ENCODE peak calls at places on chromosome 5, in seven cellular contexts. C is H9, O is mesendoderm, F is IMR-90, G is trophoblast cell, I is mesenchymal stem cell, L is H1. H is an unnamed sample.
A peak's percentile ranks its signal among the peaks of the same experiment; 100 is the strongest.

GRCh38 chr5:56538580-56538979 is 276.8 kb upstream of the MAP3K1 start:
- DNase-seq in G (no peak), F (no peak), C (no peak), I (no peak), L (no peak), O (no peak), H (no peak)

GRCh38 chr5:169218176-169218575 is 82.8 kb downstream of the SLIT3 start:
- DNase-seq in O (peak; percentile 48), G (no peak), F (no peak), C (no peak), L (no peak), I (no peak), H (no peak)

GRCh38 chr5:170572453-170572852 is 68.6 kb downstream of the KCNIP1 start:
- DNase-seq in O (no peak), G (no peak), C (no peak), I (no peak), F (no peak), L (no peak), H (no peak)

GRCh38 chr5:170070556-170071412 is 34.9 kb upstream of the FOXI1 start:
- DNase-seq in L (peak; percentile 90), C (peak; percentile 69), I (peak; percentile 46), O (peak; percentile 59), G (no peak), F (peak; percentile 45), H (peak; percentile 32)

GRCh38 chr5:37615184-37615583 is 224.7 kb downstream of the GDNF start:
- DNase-seq in F (peak; percentile 86), G (peak; percentile 37), L (no peak), I (peak; percentile 75), C (no peak), O (no peak), H (no peak)

GRCh38 chr5:168261212-168261575 is 30.3 kb upstream of the WWC1 start:
- DNase-seq in O (no peak), F (no peak), L (no peak), C (no peak), G (no peak), I (no peak), H (no peak)

GRCh38 chr5:103295871-103296270 is 37.3 kb downstream of the MACIR start:
- DNase-seq in L (no peak), F (no peak), C (no peak), O (no peak), G (no peak), I (no peak), H (no peak)

GRCh38 chr5:67659288-67659687 is 462.7 kb upstream of the CD180 start:
- DNase-seq in C (no peak), I (no peak), O (no peak), F (no peak), G (no peak), L (no peak), H (no peak)

GRCh38 chr5:43420241-43420640 is 8.1 kb upstream of the CCL28 start:
- DNase-seq in G (no peak), F (no peak), O (peak; percentile 66), L (no peak), I (no peak), C (peak; percentile 38), H (no peak)

GRCh38 chr5:19733612-19734495 is 254.1 kb downstream of the CDH18 start:
- DNase-seq in L (peak; percentile 48), G (no peak), F (no peak), I (no peak), O (peak; percentile 5), C (peak; percentile 31), H (no peak)

GRCh38 chr5:157516626-157517325 is 56.8 kb downstream of the NIPAL4 start:
- DNase-seq in F (peak; percentile 96), I (peak; percentile 93), C (no peak), G (no peak), O (no peak), L (no peak), H (no peak)

GRCh38 chr5:180090098-180090768 is 18.7 kb upstream of the RNF130 start:
- DNase-seq in L (peak; percentile 95), F (peak; percentile 59), G (peak; percentile 17), C (peak; percentile 95), I (peak; percentile 80), O (peak; percentile 97), H (peak; percentile 88)

GRCh38 chr5:112338681-112339337 is 80.3 kb downstream of the EPB41L4A start:
- DNase-seq in I (peak; percentile 34), O (peak; percentile 86), F (no peak), L (no peak), C (no peak), G (peak; percentile 4), H (no peak)

GRCh38 chr5:24177821-24178220 is 467.0 kb downstream of the CDH10 start:
- DNase-seq in O (no peak), L (no peak), I (no peak), G (no peak), C (no peak), F (no peak), H (no peak)

GRCh38 chr5:127229185-127229889 is 61.3 kb upstream of the MEGF10 start:
- DNase-seq in O (peak; percentile 57), C (peak; percentile 56), L (peak; percentile 72), G (peak; percentile 73), I (peak; percentile 30), F (peak; percentile 6), H (peak; percentile 12)

GRCh38 chr5:79878721-79879336 is 112.2 kb downstream of the MTX3 start:
- DNase-seq in F (no peak), C (peak; percentile 56), G (no peak), O (peak; percentile 51), I (peak; percentile 1), L (peak; percentile 87), H (no peak)

GRCh38 chr5:55853271-55853670 is 2.1 kb downstream of the IL31RA start:
- DNase-seq in O (no peak), F (no peak), L (no peak), G (no peak), I (no peak), C (no peak), H (no peak)

GRCh38 chr5:96726802-96727201 is 64.6 kb downstream of the CAST start:
- DNase-seq in G (no peak), I (no peak), F (no peak), L (no peak), O (peak; percentile 66), C (no peak), H (no peak)

GRCh38 chr5:131209506-131210191 is 38.9 kb downstream of the LYRM7 start:
- DNase-seq in O (peak; percentile 43), L (no peak), G (no peak), C (no peak), I (no peak), F (no peak), H (no peak)

GRCh38 chr5:67774796-67775195 is 440.8 kb upstream of the PIK3R1 start:
- DNase-seq in C (no peak), F (no peak), L (no peak), I (no peak), O (no peak), G (no peak), H (peak; percentile 17)

DNA sequence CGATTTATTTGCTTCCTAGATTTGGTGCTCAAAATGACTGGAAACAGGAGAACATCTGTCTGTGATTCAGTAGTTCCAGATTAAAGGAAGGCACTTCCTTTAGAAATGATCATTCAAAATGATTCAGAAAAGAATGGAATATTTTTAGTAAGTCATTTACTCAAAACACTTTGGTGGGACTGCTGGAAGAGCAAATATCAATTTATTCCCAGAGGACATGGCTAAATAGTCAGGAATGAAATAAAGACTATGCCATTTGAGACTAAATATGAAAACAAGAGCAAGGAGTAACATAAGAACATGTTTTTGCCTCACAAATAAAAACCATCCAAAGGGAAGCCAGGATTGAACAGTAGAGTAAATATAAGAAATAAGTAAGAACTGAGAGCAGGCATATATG is 138.6 kb upstream of the RASA1 start:
- DNase-seq in C (no peak), L (no peak), F (no peak), O (no peak), G (no peak), I (no peak), H (no peak)
- H2BK5ac ChIP-seq in C (no peak overlapping the region), L (no peak overlapping the region), F (peak overlapping the region; percentile 97), O (no peak overlapping the region), G (no peak overlapping the region), I (no peak overlapping the region), H (no peak overlapping the region)

DNA sequence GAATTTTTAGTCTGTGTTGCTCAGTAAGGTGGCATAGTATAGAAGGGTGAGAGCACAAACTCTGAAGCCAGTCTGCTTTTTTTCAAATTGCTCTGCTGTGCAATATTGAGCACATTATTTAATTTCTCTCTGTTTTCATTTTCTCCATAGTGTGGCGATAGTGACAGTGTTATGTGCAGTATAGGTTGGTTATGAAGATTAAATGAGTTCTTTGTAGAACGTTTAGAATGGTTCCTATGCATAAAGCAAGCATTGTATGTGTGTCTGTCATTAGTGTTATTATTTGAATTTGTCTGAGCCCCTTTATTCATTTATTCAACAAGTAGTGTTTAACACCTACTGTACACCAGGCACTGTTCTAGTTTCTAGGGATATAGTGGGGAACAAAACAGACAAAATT is 9.2 kb downstream of the PRR16 start:
- DNase-seq in I (no peak), O (no peak), L (no peak), G (no peak), F (no peak), C (no peak), H (no peak)
- H2BK5ac ChIP-seq in I (no peak overlapping the region), O (no peak overlapping the region), L (no peak overlapping the region), G (no peak overlapping the region), F (no peak overlapping the region), C (no peak overlapping the region), H (no peak overlapping the region)

DNA sequence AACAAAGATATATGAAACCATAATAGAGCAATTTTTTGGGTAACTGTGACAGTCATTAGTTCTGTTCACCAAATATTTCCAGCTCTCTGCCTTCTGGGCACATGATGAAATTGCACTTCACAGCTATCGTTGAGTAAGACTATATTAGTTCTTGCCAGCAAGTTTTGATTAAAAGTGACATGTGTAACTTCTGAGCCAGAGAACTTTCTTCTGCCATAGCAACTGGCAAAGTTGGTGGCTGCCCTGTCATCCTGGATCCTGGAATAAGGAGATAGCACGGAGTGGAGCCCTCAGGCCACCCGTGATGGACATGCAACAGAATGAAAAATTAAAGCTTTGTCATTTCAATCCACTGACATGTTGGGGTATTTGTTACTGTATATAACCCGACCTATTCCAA is 194.4 kb upstream of the VCAN start:
- DNase-seq in O (no peak), C (no peak), F (no peak), G (no peak), L (no peak), I (no peak), H (no peak)
- H2BK5ac ChIP-seq in O (no peak overlapping the region), C (no peak overlapping the region), F (no peak overlapping the region), G (no peak overlapping the region), L (no peak overlapping the region), I (no peak overlapping the region), H (no peak overlapping the region)

DNA sequence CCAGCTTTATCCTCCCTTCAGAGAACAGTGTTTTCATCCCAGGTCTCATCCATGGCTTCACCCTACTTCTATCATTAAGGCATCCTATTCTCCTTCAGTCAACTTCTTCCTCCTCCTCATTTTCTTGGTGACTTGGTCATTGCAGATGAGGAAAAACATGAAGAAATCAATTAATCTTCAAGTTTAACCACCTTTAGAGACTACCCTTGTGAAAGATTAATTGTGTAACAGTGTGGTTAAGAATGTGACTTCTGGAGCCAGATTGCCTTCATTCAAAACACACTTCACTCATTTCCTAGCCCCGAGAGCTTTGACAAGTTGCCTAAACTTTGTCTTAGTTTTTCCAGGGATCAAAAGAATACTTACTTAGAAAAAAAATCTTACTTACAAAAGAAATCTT is 110.0 kb downstream of the STK32A start:
- DNase-seq in L (no peak), C (no peak), I (no peak), F (no peak), O (no peak), G (no peak), H (no peak)
- H2BK5ac ChIP-seq in L (no peak overlapping the region), C (no peak overlapping the region), I (no peak overlapping the region), F (no peak overlapping the region), O (no peak overlapping the region), G (no peak overlapping the region), H (no peak overlapping the region)

H was measured in neuronal stem cell.